ENCODE peak calls at places on chromosomes 4 and X, in seven cellular contexts. S is BJ, U is heart right ventricle, X is fibroblast of pulmonary artery, G is neural progenitor cell, A is HL-60, C is psoas muscle. W is an unnamed sample.

GRCh38 chrX:41522071-41522470 is 74.9 kb downstream of the NYX start:
- DNase-seq in A (no peak), X (no peak), U (peak), S (no peak), G (no peak), C (no peak), W (no peak)

GRCh38 chr4:118329849-118330248 is 23.0 kb downstream of the PRSS12 start:
- DNase-seq in X (no peak), A (no peak), U (no peak), C (no peak), S (no peak), G (no peak), W (no peak)

GRCh38 chr4:88866862-88867550 is 169.4 kb upstream of the NAP1L5 start:
- DNase-seq in U (no peak), S (peak), C (no peak), X (peak), G (no peak), A (no peak), W (no peak)

GRCh38 chrX:20527458-20528099 is 260.9 kb upstream of the RPS6KA3 start:
- DNase-seq in A (no peak), U (no peak), S (no peak), X (peak), C (peak), G (peak), W (no peak)

GRCh38 chr4:15525080-15525479 is 55.4 kb downstream of the CC2D2A start:
- DNase-seq in G (no peak), X (no peak), A (no peak), S (no peak), C (no peak), U (no peak), W (no peak)

GRCh38 chr4:120750152-120750525 is 172.4 kb downstream of the PRDM5 start:
- DNase-seq in C (no peak), A (no peak), S (no peak), X (no peak), U (no peak), G (no peak), W (no peak)

GRCh38 chr4:86594559-86595425 is 677 bp downstream of the PTPN13 start:
- DNase-seq in X (peak), U (peak), G (peak), A (no peak), C (peak), S (peak), W (peak)

GRCh38 chr4:158033416-158033863 is 139.4 kb downstream of the GASK1B start:
- DNase-seq in C (no peak), X (peak), S (no peak), U (no peak), G (no peak), A (no peak), W (no peak)

GRCh38 chrX:109537324-109537665 is 651 bp downstream of the NXT2 start:
- DNase-seq in C (no peak), G (no peak), X (peak), U (no peak), A (peak), S (peak), W (peak)

GRCh38 chr4:123976875-123977274 is 580.3 kb downstream of the SPRY1 start:
- DNase-seq in C (no peak), G (no peak), U (no peak), X (no peak), A (no peak), S (no peak), W (no peak)

GRCh38 chr4:54548831-54549460 is 108.8 kb upstream of the KIT start:
- DNase-seq in X (no peak), C (no peak), U (no peak), A (no peak), G (no peak), S (no peak), W (no peak)

GRCh38 chr4:10111067-10111801 is 5.4 kb downstream of the WDR1 start:
- DNase-seq in G (no peak), X (no peak), U (no peak), C (no peak), A (no peak), S (no peak), W (no peak)

GRCh38 chr4:10013722-10014121 is 7.6 kb downstream of the SLC2A9 start:
- DNase-seq in A (no peak), S (no peak), X (peak), C (no peak), U (peak), G (peak), W (no peak)

GRCh38 chr4:21012851-21013331 is 312.6 kb downstream of the PACRGL start:
- DNase-seq in S (no peak), X (peak), A (no peak), U (no peak), G (no peak), C (no peak), W (no peak)

GRCh38 chr4:186666252-186666651 is 57.4 kb downstream of the FAT1 start:
- DNase-seq in A (no peak), S (no peak), G (no peak), X (peak), C (no peak), U (no peak), W (no peak)

GRCh38 chr4:145099653-145100052 is 1.5 kb downstream of the ABCE1 start:
- DNase-seq in G (no peak), X (peak), S (no peak), A (no peak), C (no peak), U (no peak), W (no peak)

GRCh38 chr4:3037957-3038451 is 36.3 kb downstream of the HTT-AS start:
- DNase-seq in X (peak), S (no peak), A (no peak), U (peak), G (no peak), C (peak), W (no peak)

GRCh38 chr4:79030973-79031372 is 91.7 kb upstream of the PAQR3 start:
- DNase-seq in S (no peak), G (no peak), U (no peak), C (no peak), X (no peak), A (no peak), W (no peak)

GRCh38 chrX:129690435-129690834 is 35.7 kb upstream of the APLN start:
- DNase-seq in A (no peak), C (peak), S (no peak), G (no peak), U (peak), X (peak), W (peak)

GRCh38 chrX:43655151-43655676 is 885 bp upstream of the MAOA start:
- DNase-seq in A (no peak), C (peak), G (peak), U (peak), S (no peak), X (peak), W (no peak)

GRCh38 chr4:119580293-119580692 is 48.3 kb downstream of the PDE5A start:
- DNase-seq in C (no peak), A (no peak), G (no peak), S (no peak), U (no peak), X (no peak), W (no peak)

GRCh38 chr4:81405900-81406401 is 65.8 kb downstream of the RASGEF1B start:
- DNase-seq in S (peak), G (peak), U (no peak), A (peak), C (no peak), X (peak), W (peak)

GRCh38 chr4:172202480-172203076 is 389.4 kb downstream of the GALNTL6 start:
- DNase-seq in C (no peak), G (peak), S (peak), A (peak), X (peak), U (no peak), W (no peak)

GRCh38 chr4:96473246-96473645 is 633.4 kb downstream of the PDHA2 start:
- DNase-seq in C (no peak), X (no peak), U (no peak), G (no peak), S (no peak), A (no peak), W (no peak)

GRCh38 chr4:2583517-2583916 is 47.1 kb downstream of the FAM193A start:
- DNase-seq in C (no peak), G (no peak), X (peak), S (peak), A (no peak), U (no peak), W (peak)

GRCh38 chrX:55867254-55867653 is 149.7 kb downstream of the RRAGB start:
- DNase-seq in S (no peak), A (no peak), C (no peak), X (peak), U (no peak), G (no peak), W (no peak)

GRCh38 chr4:10077492-10078335 is 38.9 kb downstream of the WDR1 start:
- DNase-seq in U (no peak), C (no peak), G (no peak), X (no peak), S (no peak), A (no peak), W (no peak)

GRCh38 chrX:1500701-1501624 is 36.0 kb downstream of the P2RY8 start:
- DNase-seq in C (no peak), S (no peak), G (no peak), U (no peak), X (no peak), A (no peak), W (no peak)

GRCh38 chr4:125736057-125736456 is 421.3 kb downstream of the FAT4 start:
- DNase-seq in U (no peak), A (no peak), S (no peak), X (peak), G (no peak), C (no peak), W (peak)

GRCh38 chr4:69860007-69860406 is at the start of gene SULT1E1:
- DNase-seq in U (no peak), S (no peak), X (peak), A (no peak), G (no peak), C (no peak), W (peak)

GRCh38 chr4:41832961-41833360 is 84.4 kb upstream of the PHOX2B start:
- DNase-seq in C (no peak), G (no peak), A (no peak), X (peak), S (no peak), U (no peak), W (no peak)

GRCh38 chr4:77176606-77177005 is 19.6 kb downstream of the CCNG2 start:
- DNase-seq in S (no peak), C (no peak), X (no peak), U (no peak), A (no peak), G (peak), W (no peak)

GRCh38 chrX:15349046-15349445 is 13.7 kb upstream of the PIGA start:
- DNase-seq in X (peak), A (no peak), C (no peak), S (peak), U (no peak), G (peak), W (no peak)

GRCh38 chr4:48167538-48168263 is 33.7 kb upstream of the TXK start:
- DNase-seq in A (no peak), S (no peak), C (no peak), G (no peak), U (no peak), X (peak), W (no peak)

GRCh38 chr4:16516796-16517413 is 290.6 kb upstream of the TAPT1 start:
- DNase-seq in X (peak), U (no peak), C (no peak), G (peak), A (no peak), S (no peak), W (peak)

GRCh38 chrX:11886745-11887144 is 128.7 kb downstream of the MSL3 start:
- DNase-seq in X (peak), S (no peak), C (no peak), G (no peak), U (no peak), A (no peak), W (peak)

GRCh38 chr4:57085278-57085677 is 24.9 kb downstream of the IGFBP7 start:
- DNase-seq in U (no peak), G (no peak), A (no peak), S (no peak), C (no peak), X (no peak), W (no peak)

GRCh38 chr4:57090099-57090498 is 20.1 kb downstream of the IGFBP7 start:
- DNase-seq in U (no peak), A (no peak), X (peak), S (no peak), G (no peak), C (no peak), W (no peak)

GRCh38 chr4:57091657-57092162 is 18.5 kb downstream of the IGFBP7 start:
- DNase-seq in C (no peak), U (no peak), X (no peak), S (no peak), G (no peak), A (no peak), W (no peak)

GRCh38 chr4:57086324-57086723 is 23.9 kb downstream of the IGFBP7 start:
- DNase-seq in X (no peak), G (no peak), C (no peak), A (no peak), S (no peak), U (no peak), W (no peak)

GRCh38 chr4:57089549-57089948 is 20.6 kb downstream of the IGFBP7 start:
- DNase-seq in S (no peak), X (no peak), C (no peak), A (no peak), G (no peak), U (no peak), W (no peak)
- H3K4me3 ChIP-seq in S (no peak), X (no peak), C (no peak), A (no peak), G (no peak), U (no peak), W (no peak)

GRCh38 chr4:139304920-139305319 is 2.6 kb upstream of the NDUFC1 start:
- DNase-seq in U (no peak), X (no peak), G (no peak), A (no peak), S (no peak), C (no peak), W (no peak)
- H3K4me3 ChIP-seq in U (no peak), X (no peak), G (no peak), A (no peak), S (no peak), C (no peak), W (no peak)

DNA sequence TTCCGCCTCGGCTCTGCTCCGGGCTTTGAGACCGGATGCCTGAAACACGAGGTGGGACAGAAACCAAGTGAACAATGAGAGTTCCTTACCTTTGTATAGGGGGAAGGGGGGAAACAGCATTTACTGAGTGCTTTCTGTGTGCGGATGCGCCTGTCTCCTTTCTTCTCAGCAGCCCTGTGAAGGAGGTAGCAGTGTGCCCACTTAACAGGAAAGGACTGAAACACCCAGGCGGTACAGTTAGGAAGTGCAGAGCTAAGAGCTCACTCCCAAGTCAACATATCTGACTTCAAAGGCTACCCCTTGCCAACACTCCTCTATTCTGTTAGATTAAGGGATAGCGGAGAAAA is 43.1 kb upstream of the TMSB15B start:
- DNase-seq in A (no peak), C (no peak), S (no peak), G (no peak), U (no peak), X (peak), W (peak)
- H3K4me3 ChIP-seq in A (peak), C (peak), S (peak), G (peak), U (peak), X (peak), W (peak)

DNA sequence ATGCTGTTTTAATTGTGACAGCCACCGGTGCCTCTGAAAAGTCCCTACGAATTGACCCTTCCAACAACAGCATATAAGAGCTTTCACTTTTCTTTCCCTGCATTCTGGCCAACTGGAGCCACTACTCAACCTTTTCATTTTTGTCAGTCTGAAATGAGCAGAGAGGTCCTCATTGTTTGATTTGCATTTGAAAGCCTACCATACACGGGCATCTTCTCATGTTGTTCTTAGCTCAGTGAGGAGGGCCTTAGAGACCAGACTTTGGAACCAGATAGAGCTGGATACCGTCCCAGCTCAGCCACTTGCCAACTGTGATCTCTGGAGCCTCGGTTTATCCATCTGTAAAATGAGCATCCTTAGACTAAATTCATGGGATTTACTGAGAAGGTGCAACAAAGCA is 16.9 kb upstream of the TMSB4X start:
- DNase-seq in C (no peak), G (no peak), U (no peak), A (no peak), X (no peak), S (no peak), W (no peak)
- H3K4me3 ChIP-seq in C (no peak), G (no peak), U (no peak), A (no peak), X (no peak), S (no peak), W (no peak)

GRCh38 chr4:706834-707598 is 1.4 kb downstream of the PCGF3 start:
- DNase-seq in C (no peak), U (no peak), X (no peak), G (no peak), S (no peak), A (no peak), W (no peak)
- H3K4me3 ChIP-seq in C (peak), U (peak), X (peak), G (peak), S (peak), A (no peak), W (peak)

DNA sequence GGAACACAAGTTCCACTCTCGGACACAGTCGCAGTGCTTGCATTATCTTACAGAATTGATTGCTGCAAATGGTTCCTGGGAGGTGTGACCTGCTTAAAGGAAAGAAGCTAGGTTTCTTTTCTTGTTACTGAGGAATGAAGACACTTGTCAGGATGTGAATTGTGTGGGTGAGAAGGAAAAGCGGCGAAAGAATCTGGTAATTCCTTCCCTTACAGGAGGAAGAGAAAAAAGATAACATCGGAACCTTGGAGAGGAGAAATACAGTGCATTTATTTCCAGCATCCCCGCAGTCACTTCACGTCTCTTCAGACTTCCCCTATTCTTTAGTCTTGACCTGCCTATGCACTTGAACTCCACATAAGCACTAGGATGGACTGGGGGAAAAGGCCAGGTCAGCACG is 389 bp upstream of the CCSER1 start:
- DNase-seq in X (no peak), G (no peak), S (no peak), U (no peak), C (no peak), A (no peak), W (no peak)
- H3K4me3 ChIP-seq in X (peak), G (peak), S (no peak), U (peak), C (peak), A (peak), W (no peak)

DNA sequence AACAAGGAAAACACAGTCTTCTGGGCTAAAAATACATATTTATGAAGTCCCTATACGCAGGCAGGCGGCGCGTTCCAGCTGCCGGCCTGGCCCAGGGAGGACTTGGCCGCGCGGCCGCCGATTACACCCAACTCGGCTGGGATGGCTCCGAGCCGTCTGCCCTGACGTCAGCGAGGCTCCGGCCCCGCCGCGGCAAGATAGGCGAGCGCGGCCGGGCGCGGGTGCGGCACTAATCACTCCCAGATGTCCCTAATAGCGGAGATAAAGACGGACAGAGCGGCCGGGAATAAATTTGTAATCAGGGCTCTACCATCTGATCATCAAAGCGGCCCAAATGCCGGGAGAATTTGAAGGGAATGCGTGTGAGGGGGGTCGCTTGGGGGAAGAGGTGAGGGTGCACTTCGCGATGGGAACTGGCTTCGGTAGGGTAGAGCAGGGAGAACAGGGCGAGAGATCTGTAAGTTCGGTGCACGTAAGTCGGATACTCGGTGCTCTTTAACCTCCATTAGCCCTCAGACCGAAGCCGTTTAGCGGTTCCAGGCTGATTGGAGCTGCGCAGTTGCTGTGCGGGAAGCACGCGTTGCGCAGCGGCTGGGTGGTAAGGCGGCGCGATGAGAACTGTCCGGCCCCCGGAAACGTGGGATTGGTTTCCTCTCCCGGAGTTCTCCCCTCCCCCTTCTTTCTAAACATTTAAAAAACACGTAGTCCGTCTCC is 7.7 kb downstream of the HAND2 start:
- DNase-seq in X (peak), G (peak), U (peak), S (peak), A (no peak), C (peak), W (peak)
- H3K4me3 ChIP-seq in X (peak), G (peak), U (peak), S (peak), A (peak), C (peak), W (peak)

GRCh38 chr4:43987331-43987944 is 461.2 kb downstream of the KCTD8 start:
- DNase-seq in U (no peak), G (no peak), A (no peak), X (peak), S (no peak), C (no peak), W (no peak)

GRCh38 chr4:43990968-43991367 is 457.6 kb downstream of the KCTD8 start:
- DNase-seq in A (no peak), U (no peak), S (no peak), C (no peak), G (no peak), X (no peak), W (no peak)

DNA sequence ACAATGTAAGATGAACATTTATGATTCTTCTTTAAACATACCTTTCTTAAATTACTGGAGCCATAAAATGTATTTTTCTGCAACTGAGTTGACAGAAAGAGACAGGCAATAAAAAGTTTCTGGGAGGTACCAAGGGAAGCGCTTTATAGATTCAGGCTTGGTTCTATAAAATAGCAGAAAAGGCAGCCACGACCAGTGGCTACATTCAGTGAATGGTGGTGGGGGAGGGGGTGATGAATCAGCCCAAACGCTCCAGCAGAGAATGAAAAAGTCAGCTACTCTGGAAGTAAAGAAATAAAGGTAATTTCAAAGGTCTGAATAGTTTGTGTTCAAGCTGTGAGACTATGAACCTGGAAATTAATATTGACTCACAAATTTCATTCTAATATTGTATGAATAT is 456.1 kb downstream of the KCTD8 start:
- DNase-seq in G (peak), U (no peak), X (no peak), S (no peak), C (no peak), A (no peak), W (no peak)
- H3K4me3 ChIP-seq in G (no peak), U (no peak), X (no peak), S (no peak), C (no peak), A (no peak), W (no peak)